ENCODE peak calls at places on chromosome 7, in ten cellular contexts. T, Y, E, H, B, M, Z, S, Q and C are unnamed samples.

GRCh38 chr7:28405662-28406061 is 6.7 kb upstream of the CREB5 start:
- DNase-seq in T (no peak), E (no peak), Q (no peak), H (no peak), Y (peak), M (no peak), S (peak), Z (no peak), B (peak), C (no peak)

GRCh38 chr7:12583181-12583580 is 12.7 kb downstream of the SCIN start:
- DNase-seq in S (no peak), E (no peak), T (no peak), Q (no peak), H (no peak), B (no peak), M (no peak), Z (no peak), Y (no peak), C (peak)

GRCh38 chr7:29657856-29658255 is 94.2 kb downstream of the PRR15 start:
- DNase-seq in T (no peak), Z (no peak), Q (no peak), E (no peak), S (no peak), H (no peak), M (no peak), B (no peak), Y (no peak), C (no peak)

GRCh38 chr7:34869016-34869415 is 168.3 kb downstream of the DPY19L1 start:
- DNase-seq in E (no peak), Y (no peak), B (no peak), S (no peak), Q (no peak), M (no peak), T (no peak), H (no peak), Z (no peak), C (no peak)

GRCh38 chr7:151664268-151664667 is 144.6 kb upstream of the RHEB start:
- DNase-seq in Q (no peak), E (no peak), T (no peak), B (no peak), S (no peak), Y (no peak), M (no peak), H (no peak), Z (no peak), C (no peak)

GRCh38 chr7:34830390-34830789 is 172.4 kb downstream of the NPSR1 start:
- DNase-seq in E (no peak), H (no peak), S (no peak), Z (no peak), T (no peak), M (no peak), Q (no peak), B (no peak), Y (no peak), C (no peak)

GRCh38 chr7:117064688-117065087 is 111.4 kb downstream of the ST7 start:
- DNase-seq in Z (no peak), S (no peak), T (no peak), H (no peak), Y (no peak), B (no peak), Q (no peak), E (no peak), M (no peak), C (no peak)

GRCh38 chr7:3922175-3922635 is 621.2 kb downstream of the SDK1 start:
- DNase-seq in Z (peak), Q (no peak), M (peak), B (peak), S (no peak), Y (peak), H (no peak), E (peak), T (no peak), C (peak)

GRCh38 chr7:41994746-41995110 is 242.3 kb downstream of the GLI3 start:
- DNase-seq in T (no peak), E (no peak), Q (no peak), H (no peak), M (no peak), Z (no peak), Y (no peak), S (no peak), B (no peak), C (no peak)

GRCh38 chr7:85172530-85172941 is 14.3 kb downstream of the SEMA3D start:
- DNase-seq in S (no peak), Z (no peak), M (no peak), H (no peak), Q (no peak), B (no peak), T (no peak), Y (no peak), E (no peak), C (peak)

GRCh38 chr7:41628926-41629325 is 74.0 kb downstream of the INHBA start:
- DNase-seq in E (no peak), B (no peak), M (no peak), Z (no peak), S (no peak), Y (no peak), T (no peak), Q (no peak), H (no peak), C (peak)

GRCh38 chr7:33831389-33832118 is 73.8 kb upstream of the BMPER start:
- DNase-seq in T (no peak), S (peak), H (no peak), Y (no peak), Q (no peak), Z (no peak), B (peak), E (no peak), M (no peak), C (peak)

GRCh38 chr7:134878731-134879295 is 99.4 kb downstream of the CALD1 start:
- DNase-seq in Y (no peak), T (no peak), M (no peak), H (no peak), S (no peak), E (no peak), B (no peak), Z (no peak), Q (no peak), C (no peak)

GRCh38 chr7:105136221-105136620 is 122.2 kb downstream of the KMT2E start:
- DNase-seq in T (no peak), Z (no peak), H (no peak), S (no peak), M (peak), Y (no peak), Q (no peak), E (no peak), B (no peak), C (peak)

GRCh38 chr7:19677201-19677600 is 31.6 kb downstream of the POLR1F start:
- DNase-seq in S (no peak), T (peak), E (no peak), H (no peak), Q (no peak), M (no peak), Z (no peak), Y (no peak), B (no peak), C (no peak)

GRCh38 chr7:139108256-139109187 is 998 bp downstream of the ZC3HAV1 start:
- DNase-seq in T (peak), Y (peak), B (peak), M (no peak), H (peak), Z (no peak), E (peak), S (peak), Q (no peak), C (no peak)

GRCh38 chr7:128103498-128104108 is 72.4 kb upstream of the LRRC4 start:
- DNase-seq in S (no peak), Z (peak), Y (no peak), M (no peak), H (no peak), Q (no peak), E (no peak), T (peak), B (peak), C (no peak)

GRCh38 chr7:96397936-96398596 is 76.2 kb upstream of the SLC25A13 start:
- DNase-seq in M (no peak), S (no peak), T (no peak), H (no peak), E (no peak), Z (no peak), Y (no peak), B (no peak), Q (no peak), C (no peak)

GRCh38 chr7:2399848-2400587 is 3.4 kb upstream of the CHST12 start:
- DNase-seq in E (no peak), T (no peak), Z (peak), B (peak), Q (no peak), M (peak), Y (peak), S (peak), H (peak), C (peak)

GRCh38 chr7:94276797-94277196 is 117.9 kb upstream of the COL1A2 start:
- DNase-seq in E (no peak), Z (peak), Q (no peak), S (no peak), B (no peak), Y (peak), T (no peak), M (no peak), H (no peak), C (peak)
- TF ChIP-seq CTCF in E (no peak), Z (peak), Q (peak), S (no peak), B (peak), Y (no peak), T (peak), M (peak), H (no peak), C (peak)

DNA sequence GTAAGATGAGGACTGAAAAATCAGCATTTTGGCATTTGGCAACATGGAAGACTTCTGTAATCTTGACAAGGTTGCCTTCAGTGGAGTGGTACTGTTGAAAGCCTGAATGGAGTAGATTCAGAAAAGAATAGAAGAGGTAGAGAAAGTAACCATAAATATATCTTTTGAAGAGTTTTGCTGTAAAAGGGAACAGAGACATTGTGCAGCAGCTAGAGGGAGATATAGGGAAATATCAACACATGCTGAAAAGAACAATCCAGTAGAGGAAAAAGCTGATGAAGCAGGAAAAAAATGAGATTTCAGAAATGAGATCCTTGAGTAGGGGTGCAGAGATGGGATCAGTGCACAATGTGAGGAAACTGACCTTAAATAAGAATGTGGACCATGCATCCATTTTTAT is 60.0 kb downstream of the RAPGEF5 start:
- DNase-seq in E (no peak), B (no peak), S (no peak), Z (no peak), Y (no peak), T (no peak), H (no peak), Q (no peak), M (no peak), C (peak)
- TF ChIP-seq CTCF in E (no peak), B (peak), S (no peak), Z (peak), Y (no peak), T (no peak), H (no peak), Q (no peak), M (no peak), C (peak)

GRCh38 chr7:131778601-131779000 is 222.2 kb upstream of the PODXL start:
- DNase-seq in E (no peak), M (no peak), H (no peak), S (no peak), Y (no peak), T (no peak), Z (no peak), B (no peak), Q (no peak), C (no peak)

GRCh38 chr7:131773413-131773812 is 217.0 kb upstream of the PODXL start:
- DNase-seq in Z (no peak), B (no peak), S (no peak), Q (no peak), H (no peak), M (no peak), T (no peak), E (no peak), Y (no peak), C (no peak)

GRCh38 chr7:131769241-131769640 is 212.8 kb upstream of the PODXL start:
- DNase-seq in S (no peak), H (no peak), T (no peak), Q (no peak), Y (no peak), B (no peak), Z (no peak), E (no peak), M (no peak), C (peak)

GRCh38 chr7:131774419-131775220 is 218.2 kb upstream of the PODXL start:
- DNase-seq in Z (no peak), E (no peak), T (no peak), Y (no peak), S (no peak), M (no peak), H (no peak), Q (no peak), B (no peak), C (no peak)
- TF ChIP-seq CTCF in Z (no peak), E (no peak), T (no peak), Y (no peak), S (no peak), M (no peak), H (no peak), Q (no peak), B (no peak), C (no peak)

GRCh38 chr7:121351682-121352081 is 22.9 kb downstream of the WNT16 start:
- DNase-seq in B (no peak), T (no peak), M (no peak), Z (no peak), H (no peak), S (no peak), Q (no peak), E (no peak), Y (no peak), C (no peak)
- TF ChIP-seq CTCF in B (no peak), T (no peak), M (no peak), Z (peak), H (no peak), S (no peak), Q (peak), E (peak), Y (no peak), C (peak)

DNA sequence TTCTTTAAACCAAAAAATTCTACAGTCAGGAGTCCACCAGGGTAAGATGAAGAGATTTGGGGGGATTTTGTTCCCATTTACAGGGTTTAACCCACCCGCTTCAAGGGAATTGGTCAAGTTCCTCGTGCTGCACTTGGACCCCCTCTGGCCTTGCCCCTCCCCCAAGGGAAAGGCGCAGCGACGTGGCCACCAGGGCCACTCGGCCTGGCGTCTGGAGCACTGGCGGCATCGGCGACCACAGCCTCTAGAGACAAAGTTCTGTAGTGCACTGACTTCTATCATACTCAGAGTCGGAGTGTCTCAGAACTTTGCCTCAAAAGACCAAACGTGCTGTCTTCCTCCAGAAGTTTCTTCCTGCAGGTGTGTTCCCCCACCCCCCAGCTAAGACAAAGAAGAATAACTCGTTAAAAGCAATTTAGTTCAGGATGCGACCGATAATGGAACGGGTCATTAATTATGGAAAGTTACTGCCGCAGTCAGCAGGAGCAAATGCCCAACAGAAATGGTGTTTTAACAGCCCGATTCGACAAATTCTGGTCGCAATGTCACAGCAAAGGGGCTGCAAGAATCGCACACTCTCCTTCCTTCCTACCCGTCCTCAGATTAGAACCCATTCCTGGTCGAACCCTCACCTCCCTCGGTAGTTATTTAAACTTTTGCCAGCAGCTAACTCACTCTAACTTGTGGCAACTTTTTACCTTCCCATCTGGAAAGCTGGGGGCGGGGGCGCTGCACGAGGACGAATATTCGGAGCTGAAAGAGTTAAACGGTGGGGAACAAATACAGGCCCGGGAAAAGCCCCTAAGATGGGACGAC is 202.1 kb upstream of the NFE2L3 start:
- DNase-seq in S (no peak), M (no peak), H (peak), T (peak), Z (no peak), Y (no peak), B (no peak), E (peak), Q (no peak), C (no peak)
- TF ChIP-seq CTCF in S (no peak), M (no peak), H (no peak), T (no peak), Z (no peak), Y (no peak), B (no peak), E (no peak), Q (no peak), C (no peak)

DNA sequence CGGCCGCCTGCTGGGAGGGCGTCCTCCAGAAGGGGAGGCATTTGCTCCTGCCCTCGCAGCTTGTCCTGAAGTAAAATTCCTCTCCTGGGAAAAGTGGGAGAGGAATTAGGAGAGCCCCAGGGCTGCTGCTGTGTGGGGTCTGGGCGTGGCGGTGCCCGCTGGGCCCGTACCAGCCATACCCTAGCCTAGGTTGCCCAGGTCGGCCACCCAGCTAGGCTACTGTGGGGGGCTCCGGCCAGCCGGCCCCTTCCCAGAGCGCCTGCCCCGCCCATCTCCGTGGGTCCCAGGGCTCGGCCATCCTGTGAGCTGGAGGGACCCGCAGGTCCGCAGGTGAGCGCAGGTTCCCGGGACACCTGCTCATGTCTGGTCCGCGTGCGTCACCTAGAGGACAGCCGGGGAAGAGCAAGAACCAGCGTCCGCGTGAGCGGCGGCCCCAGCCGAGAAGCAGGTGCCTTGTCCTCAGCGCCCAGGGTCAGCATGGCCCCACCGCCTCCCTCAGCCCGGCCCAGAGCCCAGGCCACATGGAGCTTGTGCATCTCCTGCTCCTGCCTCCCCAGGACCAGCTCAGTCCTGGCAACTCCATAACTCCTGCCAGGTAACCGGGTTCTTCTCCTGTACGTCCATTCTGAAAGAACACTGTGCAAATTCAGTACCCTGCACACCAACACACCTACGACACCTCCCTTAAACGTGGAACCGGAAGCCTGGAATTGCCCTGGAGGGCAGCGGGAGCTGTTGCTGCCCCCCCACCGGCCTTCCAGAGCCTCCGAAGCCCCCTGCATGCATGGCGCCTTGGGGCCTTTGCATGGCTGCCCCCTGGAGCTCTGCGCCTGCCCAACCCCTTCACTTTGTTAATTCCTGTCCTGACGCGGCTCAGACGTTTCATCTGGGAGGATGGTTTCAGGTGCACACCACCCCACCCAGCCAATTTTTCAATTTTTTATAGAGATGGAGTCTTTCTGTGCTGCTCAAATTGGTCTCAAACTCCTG is 22.8 kb upstream of the FOXL3 start:
- DNase-seq in T (no peak), H (no peak), E (no peak), B (no peak), Y (peak), Q (no peak), S (no peak), Z (peak), M (no peak), C (no peak)
- TF ChIP-seq CTCF in T (no peak), H (peak), E (no peak), B (peak), Y (peak), Q (no peak), S (peak), Z (peak), M (peak), C (peak)

GRCh38 chr7:155545348-155545747 is 1.0 kb downstream of the CNPY1 start:
- DNase-seq in T (no peak), S (no peak), H (no peak), M (no peak), Z (no peak), E (no peak), B (no peak), Q (peak), Y (no peak), C (no peak)
- TF ChIP-seq CTCF in T (peak), S (no peak), H (peak), M (no peak), Z (peak), E (peak), B (no peak), Q (no peak), Y (no peak), C (peak)